ENCODE peak calls at places on chromosomes 4 and X, in seven cellular contexts. U is IMR-90, Q is RPMI7951, C is M059J, M is thoracic aorta, Z is sigmoid colon, N is breast epithelium. F is an unnamed sample.

GRCh38 chrX:26925088-26925487 is 538.1 kb downstream of the PPP4R3C start:
- DNase-seq in U (no peak), Q (no peak), C (no peak), M (no peak), Z (no peak), N (no peak), F (no peak)

GRCh38 chr4:53141308-53141707 is 224.6 kb downstream of the SCFD2 start:
- DNase-seq in U (peak), Q (no peak), C (peak), M (no peak), Z (no peak), N (no peak), F (peak)

GRCh38 chr4:80043534-80043933 is 29.5 kb downstream of the ANTXR2 start:
- DNase-seq in U (peak), Q (no peak), C (no peak), M (no peak), Z (no peak), N (no peak), F (no peak)

GRCh38 chr4:119037709-119038463 is 97.7 kb upstream of the MYOZ2 start:
- DNase-seq in U (no peak), Q (no peak), C (no peak), M (no peak), Z (no peak), N (no peak), F (no peak)

GRCh38 chr4:186351672-186352194 is 85.7 kb downstream of the F11 start:
- DNase-seq in U (no peak), Q (no peak), C (no peak), M (no peak), Z (no peak), N (no peak), F (no peak)

GRCh38 chr4:88659061-88659889 is 38.4 kb downstream of the NAP1L5 start:
- DNase-seq in U (peak), Q (peak), C (peak), M (peak), Z (peak), N (peak), F (peak)

GRCh38 chr4:101711590-101712255 is 78.8 kb upstream of the BANK1 start:
- DNase-seq in U (no peak), Q (no peak), C (no peak), M (no peak), Z (no peak), N (no peak), F (peak)

GRCh38 chr4:95129708-95130343 is 372.1 kb downstream of the BMPR1B start:
- DNase-seq in U (peak), Q (peak), C (peak), M (peak), Z (no peak), N (no peak), F (peak)

GRCh38 chr4:144647095-144647959 is 1.4 kb downstream of the HHIP start:
- DNase-seq in U (peak), Q (no peak), C (peak), M (no peak), Z (no peak), N (no peak), F (peak)

GRCh38 chrX:154991476-154991875 is 31.0 kb downstream of the F8 start:
- DNase-seq in U (no peak), Q (no peak), C (no peak), M (no peak), Z (no peak), N (no peak), F (no peak)

GRCh38 chr4:56817840-56818491 is 3.5 kb downstream of the SPINK2 start:
- DNase-seq in U (no peak), Q (no peak), C (peak), M (no peak), Z (no peak), N (no peak), F (peak)

GRCh38 chrX:39000802-39001201 is 199.5 kb downstream of the MID1IP1 start:
- DNase-seq in U (peak), Q (peak), C (no peak), M (no peak), Z (no peak), N (no peak), F (no peak)

GRCh38 chr4:8076023-8076422 is 82.6 kb downstream of the ABLIM2 start:
- DNase-seq in U (no peak), Q (no peak), C (no peak), M (no peak), Z (no peak), N (no peak), F (no peak)

GRCh38 chr4:42148453-42148852 is 4.0 kb downstream of the BEND4 start:
- DNase-seq in U (no peak), Q (no peak), C (no peak), M (no peak), Z (no peak), N (no peak), F (no peak)

GRCh38 chrX:118459494-118459893 is 36.1 kb upstream of the DOCK11 start:
- DNase-seq in U (peak), Q (peak), C (peak), M (no peak), Z (no peak), N (no peak), F (peak)

GRCh38 chrX:24334473-24334872 is 20.6 kb upstream of the SUPT20HL2 start:
- DNase-seq in U (peak), Q (peak), C (peak), M (no peak), Z (no peak), N (no peak), F (no peak)

GRCh38 chr4:163473130-163473529 is 424 bp downstream of the TKTL2 start:
- DNase-seq in U (no peak), Q (no peak), C (no peak), M (no peak), Z (no peak), N (no peak), F (no peak)

GRCh38 chr4:99024481-99025275 is 29.2 kb downstream of the METAP1 start:
- DNase-seq in U (no peak), Q (no peak), C (no peak), M (no peak), Z (no peak), N (no peak), F (no peak)

GRCh38 chr4:125317526-125317880 is 2.7 kb downstream of the FAT4 start:
- DNase-seq in U (peak), Q (no peak), C (peak), M (no peak), Z (peak), N (no peak), F (peak)

GRCh38 chr4:108885211-108885610 is 122.4 kb upstream of the ETNPPL start:
- DNase-seq in U (peak), Q (peak), C (peak), M (no peak), Z (no peak), N (no peak), F (peak)

GRCh38 chr4:48315728-48316630 is 25.4 kb upstream of the SLAIN2 start:
- DNase-seq in U (peak), Q (peak), C (peak), M (no peak), Z (no peak), N (no peak), F (peak)

GRCh38 chr4:1991087-1991486 is 17.7 kb downstream of the NELFA start:
- DNase-seq in U (no peak), Q (no peak), C (no peak), M (no peak), Z (no peak), N (no peak), F (no peak)

GRCh38 chr4:98113005-98113404 is 30.3 kb downstream of the STPG2 start:
- DNase-seq in U (peak), Q (peak), C (peak), M (no peak), Z (no peak), N (no peak), F (peak)

GRCh38 chrX:23503835-23504539 is 163.3 kb upstream of the PRDX4 start:
- DNase-seq in U (peak), Q (peak), C (peak), M (peak), Z (peak), N (peak), F (peak)

F was measured in ELR.